ENCODE peak calls at places on chromosomes 13 and 19, in nine cellular contexts. One of them, this sample, is unnamed.

GRCh38 chr19:6654347-6655310 is 15.3 kb downstream of the TNFSF14 start:
- DNase-seq in endodermal cell: no peak
- DNase-seq in fibroblast of pulmonary artery: no peak
- DNase-seq in choroid plexus epithelial cell: no peak
- DNase-seq in retinal pigment epithelial cell: no peak
- DNase-seq in left ventricle myocardium inferior: no peak
- DNase-seq in colonic mucosa: no peak
- DNase-seq in dorsolateral prefrontal cortex: no peak
- DNase-seq in A549: no peak
- DNase-seq in this sample: no peak

GRCh38 chr13:44431150-44431549 is 57.5 kb downstream of the SERP2 start:
- DNase-seq in endodermal cell: peak
- DNase-seq in fibroblast of pulmonary artery: no peak
- DNase-seq in choroid plexus epithelial cell: no peak
- DNase-seq in retinal pigment epithelial cell: no peak
- DNase-seq in left ventricle myocardium inferior: no peak
- DNase-seq in colonic mucosa: peak
- DNase-seq in dorsolateral prefrontal cortex: no peak
- DNase-seq in A549: no peak
- DNase-seq in this sample: no peak

GRCh38 chr13:113976711-113977684 is 3.1 kb upstream of the C13orf46 start:
- DNase-seq in endodermal cell: no peak
- DNase-seq in fibroblast of pulmonary artery: peak
- DNase-seq in choroid plexus epithelial cell: peak
- DNase-seq in retinal pigment epithelial cell: peak
- DNase-seq in left ventricle myocardium inferior: no peak
- DNase-seq in colonic mucosa: no peak
- DNase-seq in dorsolateral prefrontal cortex: no peak
- DNase-seq in A549: peak
- DNase-seq in this sample: no peak

GRCh38 chr19:51788936-51789795 is 5.8 kb upstream of the FPR3 start:
- DNase-seq in endodermal cell: no peak
- DNase-seq in fibroblast of pulmonary artery: no peak
- DNase-seq in choroid plexus epithelial cell: peak
- DNase-seq in retinal pigment epithelial cell: no peak
- DNase-seq in left ventricle myocardium inferior: no peak
- DNase-seq in colonic mucosa: no peak
- DNase-seq in dorsolateral prefrontal cortex: no peak
- DNase-seq in A549: no peak
- DNase-seq in this sample: no peak

GRCh38 chr13:28077231-28077630 is 23.1 kb downstream of the FLT3 start:
- DNase-seq in endodermal cell: no peak
- DNase-seq in fibroblast of pulmonary artery: no peak
- DNase-seq in choroid plexus epithelial cell: no peak
- DNase-seq in retinal pigment epithelial cell: no peak
- DNase-seq in left ventricle myocardium inferior: no peak
- DNase-seq in colonic mucosa: no peak
- DNase-seq in dorsolateral prefrontal cortex: no peak
- DNase-seq in A549: no peak
- DNase-seq in this sample: no peak

GRCh38 chr19:36245210-36246005 is 30.5 kb downstream of the ZNF146 start:
- DNase-seq in endodermal cell: peak
- DNase-seq in fibroblast of pulmonary artery: no peak
- DNase-seq in choroid plexus epithelial cell: no peak
- DNase-seq in retinal pigment epithelial cell: no peak
- DNase-seq in left ventricle myocardium inferior: no peak
- DNase-seq in colonic mucosa: no peak
- DNase-seq in dorsolateral prefrontal cortex: peak
- DNase-seq in A549: no peak
- DNase-seq in this sample: no peak

GRCh38 chr13:114031631-114032030 is 57.8 kb upstream of the C13orf46 start:
- DNase-seq in endodermal cell: no peak
- DNase-seq in fibroblast of pulmonary artery: no peak
- DNase-seq in choroid plexus epithelial cell: no peak
- DNase-seq in retinal pigment epithelial cell: no peak
- DNase-seq in left ventricle myocardium inferior: no peak
- DNase-seq in colonic mucosa: no peak
- DNase-seq in dorsolateral prefrontal cortex: no peak
- DNase-seq in A549: no peak
- DNase-seq in this sample: no peak

GRCh38 chr13:33637978-33638743 is 179.8 kb upstream of the RFC3 start:
- DNase-seq in endodermal cell: no peak
- DNase-seq in fibroblast of pulmonary artery: peak
- DNase-seq in choroid plexus epithelial cell: peak
- DNase-seq in retinal pigment epithelial cell: no peak
- DNase-seq in left ventricle myocardium inferior: no peak
- DNase-seq in colonic mucosa: no peak
- DNase-seq in dorsolateral prefrontal cortex: no peak
- DNase-seq in A549: no peak
- DNase-seq in this sample: no peak

GRCh38 chr13:24274452-24274971 is 34.9 kb upstream of the C1QTNF9 start:
- DNase-seq in endodermal cell: peak
- DNase-seq in fibroblast of pulmonary artery: peak
- DNase-seq in choroid plexus epithelial cell: peak
- DNase-seq in retinal pigment epithelial cell: no peak
- DNase-seq in left ventricle myocardium inferior: peak
- DNase-seq in colonic mucosa: no peak
- DNase-seq in dorsolateral prefrontal cortex: peak
- DNase-seq in A549: no peak
- DNase-seq in this sample: no peak

GRCh38 chr19:31347828-31348314 is 1.4 kb downstream of the TSHZ3 start:
- DNase-seq in endodermal cell: no peak
- DNase-seq in fibroblast of pulmonary artery: no peak
- DNase-seq in choroid plexus epithelial cell: peak
- DNase-seq in retinal pigment epithelial cell: no peak
- DNase-seq in left ventricle myocardium inferior: no peak
- DNase-seq in colonic mucosa: no peak
- DNase-seq in dorsolateral prefrontal cortex: no peak
- DNase-seq in A549: no peak
- DNase-seq in this sample: no peak

GRCh38 chr19:42396248-42396541 is 6.1 kb upstream of the CNFN start:
- DNase-seq in endodermal cell: no peak
- DNase-seq in fibroblast of pulmonary artery: no peak
- DNase-seq in choroid plexus epithelial cell: no peak
- DNase-seq in retinal pigment epithelial cell: no peak
- DNase-seq in left ventricle myocardium inferior: no peak
- DNase-seq in colonic mucosa: no peak
- DNase-seq in dorsolateral prefrontal cortex: no peak
- DNase-seq in A549: no peak
- DNase-seq in this sample: no peak

GRCh38 chr19:31372245-31372781 is 23.1 kb upstream of the TSHZ3 start:
- DNase-seq in endodermal cell: no peak
- DNase-seq in fibroblast of pulmonary artery: no peak
- DNase-seq in choroid plexus epithelial cell: peak
- DNase-seq in retinal pigment epithelial cell: no peak
- DNase-seq in left ventricle myocardium inferior: no peak
- DNase-seq in colonic mucosa: no peak
- DNase-seq in dorsolateral prefrontal cortex: no peak
- DNase-seq in A549: no peak
- DNase-seq in this sample: no peak

GRCh38 chr13:40206241-40207109 is 460.0 kb downstream of the FOXO1 start:
- DNase-seq in endodermal cell: no peak
- DNase-seq in fibroblast of pulmonary artery: peak
- DNase-seq in choroid plexus epithelial cell: peak
- DNase-seq in retinal pigment epithelial cell: peak
- DNase-seq in left ventricle myocardium inferior: no peak
- DNase-seq in colonic mucosa: no peak
- DNase-seq in dorsolateral prefrontal cortex: no peak
- DNase-seq in A549: no peak
- DNase-seq in this sample: no peak

GRCh38 chr13:24050796-24051715 is 109.5 kb upstream of the SPATA13 start:
- DNase-seq in endodermal cell: peak
- DNase-seq in fibroblast of pulmonary artery: no peak
- DNase-seq in choroid plexus epithelial cell: no peak
- DNase-seq in retinal pigment epithelial cell: no peak
- DNase-seq in left ventricle myocardium inferior: no peak
- DNase-seq in colonic mucosa: no peak
- DNase-seq in dorsolateral prefrontal cortex: no peak
- DNase-seq in A549: no peak
- DNase-seq in this sample: no peak

GRCh38 chr13:106318941-106319411 is 216.5 kb downstream of the EFNB2 start:
- DNase-seq in endodermal cell: peak
- DNase-seq in fibroblast of pulmonary artery: peak
- DNase-seq in choroid plexus epithelial cell: peak
- DNase-seq in retinal pigment epithelial cell: peak
- DNase-seq in left ventricle myocardium inferior: no peak
- DNase-seq in colonic mucosa: no peak
- DNase-seq in dorsolateral prefrontal cortex: no peak
- DNase-seq in A549: peak
- DNase-seq in this sample: peak

GRCh38 chr19:19054939-19055440 is 8.8 kb upstream of the SLC25A42 start:
- DNase-seq in endodermal cell: no peak
- DNase-seq in fibroblast of pulmonary artery: no peak
- DNase-seq in choroid plexus epithelial cell: no peak
- DNase-seq in retinal pigment epithelial cell: no peak
- DNase-seq in left ventricle myocardium inferior: no peak
- DNase-seq in colonic mucosa: no peak
- DNase-seq in dorsolateral prefrontal cortex: no peak
- DNase-seq in A549: no peak
- DNase-seq in this sample: no peak

DNA sequence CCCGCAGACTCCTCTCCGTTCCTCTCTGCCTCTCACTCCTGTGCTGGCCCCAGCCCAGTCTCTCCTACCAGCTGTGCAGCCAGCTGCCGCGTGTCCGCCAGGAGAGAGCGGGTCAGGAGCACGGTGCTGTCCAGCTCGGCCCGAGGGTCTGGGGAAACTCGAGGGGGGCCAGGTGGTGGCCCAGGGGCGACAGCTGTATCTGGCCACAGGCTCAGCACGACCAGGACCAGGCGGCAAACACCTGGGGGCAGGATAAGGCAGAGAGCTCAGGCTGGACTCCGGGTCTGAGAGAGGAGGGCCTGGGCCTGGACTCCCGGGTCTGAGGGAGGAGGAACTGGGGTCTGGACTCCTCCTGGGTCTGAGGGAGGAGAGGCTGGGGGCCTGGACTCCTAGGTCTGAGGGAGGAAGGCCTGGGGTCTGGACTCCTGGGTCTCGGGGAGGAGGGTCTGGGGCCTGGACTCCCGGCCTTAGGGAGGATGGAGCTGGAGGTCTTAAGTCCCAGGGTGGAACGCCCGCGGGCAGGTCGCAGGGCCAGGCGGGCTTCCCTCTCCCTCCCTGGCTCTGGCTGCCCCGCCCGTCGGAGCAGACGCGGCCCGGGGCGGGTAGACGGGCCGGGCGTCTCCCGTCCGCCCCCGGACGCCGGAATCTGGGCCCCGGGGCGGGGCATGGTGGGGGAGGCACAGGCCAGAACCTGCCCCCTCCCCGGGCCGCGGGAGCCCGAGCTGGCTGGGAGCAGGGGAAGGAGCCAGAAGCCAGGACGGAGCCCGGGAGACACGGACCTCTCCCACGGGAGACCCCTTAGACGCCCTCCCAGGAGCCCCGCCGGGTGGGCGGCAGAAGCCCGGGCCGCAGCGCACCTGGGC is 1.3 kb downstream of the IL11 start:
- DNase-seq in endodermal cell: peak
- DNase-seq in fibroblast of pulmonary artery: peak
- DNase-seq in choroid plexus epithelial cell: no peak
- DNase-seq in retinal pigment epithelial cell: no peak
- DNase-seq in left ventricle myocardium inferior: no peak
- DNase-seq in colonic mucosa: no peak
- DNase-seq in dorsolateral prefrontal cortex: no peak
- DNase-seq in A549: no peak
- DNase-seq in this sample: no peak
- H3K4me3 ChIP-seq in endodermal cell: no peak
- H3K4me3 ChIP-seq in fibroblast of pulmonary artery: peak
- H3K4me3 ChIP-seq in choroid plexus epithelial cell: peak
- H3K4me3 ChIP-seq in retinal pigment epithelial cell: peak
- H3K4me3 ChIP-seq in left ventricle myocardium inferior: peak
- H3K4me3 ChIP-seq in colonic mucosa: no peak
- H3K4me3 ChIP-seq in dorsolateral prefrontal cortex: no peak
- H3K4me3 ChIP-seq in A549: peak
- H3K4me3 ChIP-seq in this sample: peak

GRCh38 chr19:1155352-1156304 is 18.4 kb downstream of the SBNO2 start:
- DNase-seq in endodermal cell: no peak
- DNase-seq in fibroblast of pulmonary artery: peak
- DNase-seq in choroid plexus epithelial cell: peak
- DNase-seq in retinal pigment epithelial cell: no peak
- DNase-seq in left ventricle myocardium inferior: no peak
- DNase-seq in colonic mucosa: no peak
- DNase-seq in dorsolateral prefrontal cortex: no peak
- DNase-seq in A549: no peak
- DNase-seq in this sample: no peak
- H3K4me3 ChIP-seq in endodermal cell: no peak
- H3K4me3 ChIP-seq in fibroblast of pulmonary artery: peak
- H3K4me3 ChIP-seq in choroid plexus epithelial cell: peak
- H3K4me3 ChIP-seq in retinal pigment epithelial cell: no peak
- H3K4me3 ChIP-seq in left ventricle myocardium inferior: peak
- H3K4me3 ChIP-seq in colonic mucosa: peak
- H3K4me3 ChIP-seq in dorsolateral prefrontal cortex: no peak
- H3K4me3 ChIP-seq in A549: peak
- H3K4me3 ChIP-seq in this sample: no peak

GRCh38 chr13:104140557-104140956 is 1074.3 kb upstream of the SLC10A2 start:
- DNase-seq in endodermal cell: no peak
- DNase-seq in fibroblast of pulmonary artery: peak
- DNase-seq in choroid plexus epithelial cell: peak
- DNase-seq in retinal pigment epithelial cell: peak
- DNase-seq in left ventricle myocardium inferior: no peak
- DNase-seq in colonic mucosa: no peak
- DNase-seq in dorsolateral prefrontal cortex: no peak
- DNase-seq in A549: no peak
- DNase-seq in this sample: no peak

GRCh38 chr13:104143760-104144406 is 1077.7 kb upstream of the SLC10A2 start:
- DNase-seq in endodermal cell: peak
- DNase-seq in fibroblast of pulmonary artery: no peak
- DNase-seq in choroid plexus epithelial cell: no peak
- DNase-seq in retinal pigment epithelial cell: no peak
- DNase-seq in left ventricle myocardium inferior: no peak
- DNase-seq in colonic mucosa: no peak
- DNase-seq in dorsolateral prefrontal cortex: no peak
- DNase-seq in A549: no peak
- DNase-seq in this sample: no peak
- H3K4me3 ChIP-seq in endodermal cell: no peak
- H3K4me3 ChIP-seq in fibroblast of pulmonary artery: no peak
- H3K4me3 ChIP-seq in choroid plexus epithelial cell: no peak
- H3K4me3 ChIP-seq in retinal pigment epithelial cell: no peak
- H3K4me3 ChIP-seq in left ventricle myocardium inferior: no peak
- H3K4me3 ChIP-seq in colonic mucosa: no peak
- H3K4me3 ChIP-seq in dorsolateral prefrontal cortex: no peak
- H3K4me3 ChIP-seq in A549: no peak
- H3K4me3 ChIP-seq in this sample: no peak

DNA sequence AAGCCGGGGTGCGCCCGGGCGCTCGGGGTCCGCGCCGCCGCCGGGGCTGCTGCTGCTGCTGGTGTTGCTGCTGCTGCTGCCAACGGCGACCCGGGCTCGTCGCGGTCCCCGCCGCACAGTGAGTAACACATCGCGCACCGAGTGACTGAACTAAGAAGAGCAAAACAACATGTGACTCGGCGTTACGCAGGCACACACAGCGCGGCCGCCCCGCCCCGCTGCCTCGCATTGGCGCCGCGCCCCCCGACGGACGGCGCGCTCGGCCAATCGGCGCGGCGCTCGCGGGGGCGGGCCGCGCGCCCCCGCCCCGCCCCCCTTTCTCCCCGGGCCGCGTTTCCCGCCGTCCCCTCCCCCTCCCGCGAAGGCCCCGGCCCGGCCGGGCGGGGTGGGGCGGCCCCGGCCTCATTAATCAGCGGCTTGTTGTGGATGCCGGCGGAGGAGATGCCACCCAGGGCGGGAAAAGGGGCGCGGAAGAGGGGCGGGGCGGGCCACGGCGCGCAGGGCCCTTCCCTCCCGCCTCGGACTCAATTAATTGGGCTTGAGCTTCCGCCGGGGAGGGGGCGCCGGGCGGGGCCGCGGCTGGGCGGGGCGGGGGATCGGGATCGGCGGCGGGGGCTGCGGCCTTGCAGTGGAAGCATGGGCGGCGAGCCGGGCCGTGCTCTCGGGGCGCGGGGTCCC is at the start of gene IRS2:
- DNase-seq in endodermal cell: peak
- DNase-seq in fibroblast of pulmonary artery: peak
- DNase-seq in choroid plexus epithelial cell: peak
- DNase-seq in retinal pigment epithelial cell: peak
- DNase-seq in left ventricle myocardium inferior: peak
- DNase-seq in colonic mucosa: peak
- DNase-seq in dorsolateral prefrontal cortex: peak
- DNase-seq in A549: peak
- DNase-seq in this sample: peak
- H3K4me3 ChIP-seq in endodermal cell: peak
- H3K4me3 ChIP-seq in fibroblast of pulmonary artery: peak
- H3K4me3 ChIP-seq in choroid plexus epithelial cell: peak
- H3K4me3 ChIP-seq in retinal pigment epithelial cell: peak
- H3K4me3 ChIP-seq in left ventricle myocardium inferior: peak
- H3K4me3 ChIP-seq in colonic mucosa: peak
- H3K4me3 ChIP-seq in dorsolateral prefrontal cortex: peak
- H3K4me3 ChIP-seq in A549: peak
- H3K4me3 ChIP-seq in this sample: peak